ENCODE peak calls at places on chromosomes 5 and 9, in nine cellular contexts. A is CD8-positive, alpha-beta T cell; O is left lung; N is endodermal cell; F is cardiac muscle cell; L is A673; K is GM23338; R is kidney; C is cardiac fibroblast. E is an unnamed sample.

GRCh38 chr5:125256296-125256695 is 509.9 kb upstream of the ZNF608 start:
- DNase-seq in C (no peak), R (no peak), A (no peak), O (no peak), F (no peak), L (no peak), K (no peak), N (no peak), E (no peak)

GRCh38 chr9:87007711-87008360 is 60.5 kb upstream of the GAS1 start:
- DNase-seq in N (no peak), L (no peak), R (no peak), A (no peak), C (no peak), F (peak), K (no peak), O (no peak), E (peak)

GRCh38 chr5:82707741-82708140 is 369.5 kb downstream of the TMEM167A start:
- DNase-seq in A (no peak), K (no peak), N (no peak), O (no peak), F (no peak), L (no peak), R (no peak), C (peak), E (no peak)

GRCh38 chr9:7273575-7273974 is 515.8 kb downstream of the KDM4C start:
- DNase-seq in O (no peak), N (no peak), K (peak), C (peak), L (peak), F (peak), R (no peak), A (no peak), E (no peak)

GRCh38 chr5:146993876-146994530 is 115.4 kb upstream of the PPP2R2B start:
- DNase-seq in R (no peak), A (no peak), F (no peak), N (no peak), K (no peak), L (no peak), O (no peak), C (no peak), E (no peak)

GRCh38 chr9:86434039-86434726 is 80.0 kb upstream of the TUT7 start:
- DNase-seq in C (peak), L (peak), A (no peak), N (no peak), R (no peak), O (no peak), F (peak), K (peak), E (peak)

GRCh38 chr5:138653502-138653901 is 78.3 kb upstream of the HSPA9 start:
- DNase-seq in O (peak), K (peak), L (no peak), A (no peak), R (peak), N (peak), F (peak), C (peak), E (no peak)

GRCh38 chr9:107989099-107989498 is 499.5 kb upstream of the KLF4 start:
- DNase-seq in K (no peak), O (no peak), A (no peak), L (no peak), N (no peak), C (peak), F (peak), R (no peak), E (no peak)

GRCh38 chr9:115978739-115979138 is 174.9 kb upstream of the PAPPA start:
- DNase-seq in C (peak), K (no peak), L (peak), R (no peak), A (no peak), F (peak), N (no peak), O (no peak), E (no peak)

DNA sequence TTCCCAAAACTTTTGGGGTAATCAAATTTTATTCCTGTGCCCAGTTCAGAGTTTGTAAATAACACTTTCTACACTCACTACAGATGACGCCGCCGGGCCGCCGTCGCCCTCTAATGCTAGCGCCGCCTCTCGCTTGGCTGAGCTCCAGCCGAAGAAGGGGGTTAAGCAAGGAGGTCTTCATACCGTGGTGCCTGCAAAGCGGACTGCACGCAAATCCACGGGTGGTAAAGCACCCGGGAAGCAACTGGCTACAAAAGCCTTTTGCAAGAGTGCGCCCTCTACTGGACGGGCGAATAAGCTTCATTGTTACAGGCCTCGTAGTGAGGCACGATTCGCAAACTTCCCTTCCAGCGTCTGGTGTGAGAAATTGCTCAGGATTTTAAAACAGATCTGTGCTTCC is 280.4 kb downstream of the MEF2C start:
- DNase-seq in O (peak), K (peak), A (no peak), N (peak), L (peak), R (peak), C (no peak), F (no peak), E (no peak)
- TF ChIP-seq CTCF in O (no peak), K (peak), A (peak), N (peak), L (peak), R (no peak), C (no peak), F (no peak), E (peak)

DNA sequence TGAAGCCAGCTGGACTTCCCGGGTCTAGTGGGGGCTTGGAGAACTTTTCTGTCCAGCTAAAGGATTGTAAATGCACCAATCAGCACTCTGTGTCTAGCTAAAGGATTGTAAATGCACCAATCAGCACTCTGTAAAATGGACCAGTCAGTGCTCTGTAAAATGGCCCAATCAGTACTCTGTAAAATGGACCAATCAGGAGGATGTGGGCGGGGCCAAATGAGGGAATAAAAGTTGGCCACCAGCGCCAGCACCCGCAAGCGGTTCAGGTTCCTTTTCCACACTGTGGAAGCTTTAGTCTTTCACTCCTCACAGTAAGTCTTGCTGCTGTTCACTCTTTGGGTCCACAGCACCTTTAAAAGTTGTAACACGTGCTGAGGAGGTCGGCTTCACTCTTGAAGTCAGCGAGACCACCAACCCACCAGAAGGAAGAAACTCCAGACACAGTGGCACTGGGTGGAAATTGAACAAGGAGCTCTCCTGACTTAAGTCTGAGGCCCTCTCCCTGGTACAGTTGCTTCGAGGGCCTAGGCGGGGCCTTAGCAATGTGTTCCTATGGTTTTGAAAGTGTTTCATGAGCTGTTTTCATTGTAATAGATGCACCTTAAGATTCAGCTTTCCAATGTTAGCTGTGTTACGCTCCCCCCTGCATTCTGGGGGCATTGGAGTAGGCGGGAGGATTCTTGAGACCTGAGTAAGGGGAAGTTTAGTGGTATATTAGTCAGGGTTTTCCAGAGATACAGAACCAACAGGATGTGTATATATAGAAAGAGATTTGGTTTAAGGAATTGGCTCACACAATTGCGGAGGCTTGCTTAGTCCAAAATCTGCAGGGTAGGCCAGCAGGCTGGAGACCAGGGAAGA is 21.4 kb upstream of the MYO10 start:
- DNase-seq in N (no peak), K (no peak), L (no peak), F (peak), C (peak), R (peak), O (no peak), A (no peak), E (peak)
- H3K4me3 ChIP-seq in N (no peak), K (no peak), L (no peak), F (no peak), C (no peak), R (no peak), O (no peak), A (no peak), E (no peak)

GRCh38 chr5:142325677-142326479 is 1.1 kb upstream of the SPRY4 start:
- DNase-seq in L (peak), C (peak), O (peak), F (peak), A (no peak), N (peak), K (peak), R (peak), E (no peak)

GRCh38 chr5:142322747-142323479 is 1.9 kb downstream of the SPRY4 start:
- DNase-seq in O (no peak), R (peak), A (no peak), F (peak), N (peak), L (peak), K (no peak), C (peak), E (no peak)

GRCh38 chr5:142323480-142324376 is 1.1 kb downstream of the SPRY4 start:
- DNase-seq in L (no peak), F (peak), O (no peak), R (no peak), K (no peak), A (no peak), C (peak), N (peak), E (no peak)

GRCh38 chr5:142324871-142325676 is at the start of gene SPRY4:
- DNase-seq in L (peak), K (peak), A (peak), C (peak), F (peak), O (peak), R (peak), N (peak), E (peak)

DNA sequence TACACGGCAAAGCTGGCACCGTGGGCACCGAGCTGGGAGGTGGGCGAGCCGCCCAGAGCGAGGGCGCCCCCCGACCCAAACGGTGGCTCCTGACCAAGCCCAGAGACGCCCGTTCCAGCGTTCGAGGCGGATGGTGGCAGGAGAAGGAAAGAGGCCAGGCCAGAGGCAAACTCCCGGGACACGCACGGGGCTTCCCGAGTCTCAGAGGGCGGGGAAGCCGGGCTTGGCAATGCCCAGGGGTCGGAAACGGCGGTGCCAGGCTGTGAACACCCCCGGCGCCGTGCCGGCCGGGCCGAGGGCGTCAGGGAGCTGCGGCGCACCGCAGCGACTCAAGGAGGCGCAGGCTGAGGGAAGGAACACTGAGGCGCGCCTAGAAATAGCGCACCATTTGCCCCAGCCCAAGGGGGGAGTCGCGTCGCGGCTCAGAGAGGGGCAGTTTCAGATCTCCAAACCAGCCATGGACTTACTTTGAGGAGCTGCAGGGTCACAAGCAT is 397 bp downstream of the SPRY4 start:
- DNase-seq in L (peak), N (no peak), K (no peak), A (no peak), R (peak), C (no peak), F (no peak), O (peak), E (no peak)
- TF ChIP-seq CTCF in L (peak), N (peak), K (peak), A (no peak), R (peak), C (peak), F (peak), O (no peak), E (peak)

GRCh38 chr9:38026021-38026809 is 42.8 kb downstream of the SHB start:
- DNase-seq in R (peak), F (peak), N (peak), K (peak), L (peak), C (peak), O (no peak), A (no peak), E (peak)
- H3K4me3 ChIP-seq in R (no peak), F (no peak), N (no peak), K (no peak), L (no peak), C (no peak), O (no peak), A (no peak), E (peak)

GRCh38 chr5:150778517-150779396 is at the start of gene SMIM3:
- DNase-seq in O (peak), K (peak), N (peak), F (peak), R (peak), A (peak), C (peak), L (peak), E (no peak)
- TF ChIP-seq CTCF in O (no peak), K (peak), N (peak), F (peak), R (peak), A (no peak), C (peak), L (peak), E (peak)

DNA sequence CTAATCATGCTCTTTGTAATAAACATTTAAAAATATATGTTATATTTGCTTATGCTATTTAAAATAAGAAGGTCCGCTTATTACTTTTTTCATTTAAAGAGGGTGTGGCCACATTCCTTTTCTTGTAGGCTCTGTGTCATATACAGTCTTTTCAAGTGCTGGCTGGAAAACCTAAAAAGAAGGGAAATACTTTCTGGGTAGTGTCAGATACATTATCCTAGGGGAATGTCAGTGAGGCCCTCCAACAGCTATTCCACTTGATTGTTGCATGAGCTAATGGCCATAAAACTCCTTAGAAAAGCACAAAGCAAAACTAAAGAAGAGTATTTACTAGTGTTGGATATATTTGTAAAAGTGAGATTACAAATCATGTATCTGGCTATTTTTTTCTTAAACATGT is 780 bp downstream of the ANXA1 start:
- DNase-seq in L (peak), C (peak), O (no peak), K (peak), R (no peak), N (no peak), F (peak), A (no peak), E (no peak)
- H3K4me3 ChIP-seq in L (peak), C (peak), O (peak), K (no peak), R (peak), N (no peak), F (no peak), A (peak), E (peak)

DNA sequence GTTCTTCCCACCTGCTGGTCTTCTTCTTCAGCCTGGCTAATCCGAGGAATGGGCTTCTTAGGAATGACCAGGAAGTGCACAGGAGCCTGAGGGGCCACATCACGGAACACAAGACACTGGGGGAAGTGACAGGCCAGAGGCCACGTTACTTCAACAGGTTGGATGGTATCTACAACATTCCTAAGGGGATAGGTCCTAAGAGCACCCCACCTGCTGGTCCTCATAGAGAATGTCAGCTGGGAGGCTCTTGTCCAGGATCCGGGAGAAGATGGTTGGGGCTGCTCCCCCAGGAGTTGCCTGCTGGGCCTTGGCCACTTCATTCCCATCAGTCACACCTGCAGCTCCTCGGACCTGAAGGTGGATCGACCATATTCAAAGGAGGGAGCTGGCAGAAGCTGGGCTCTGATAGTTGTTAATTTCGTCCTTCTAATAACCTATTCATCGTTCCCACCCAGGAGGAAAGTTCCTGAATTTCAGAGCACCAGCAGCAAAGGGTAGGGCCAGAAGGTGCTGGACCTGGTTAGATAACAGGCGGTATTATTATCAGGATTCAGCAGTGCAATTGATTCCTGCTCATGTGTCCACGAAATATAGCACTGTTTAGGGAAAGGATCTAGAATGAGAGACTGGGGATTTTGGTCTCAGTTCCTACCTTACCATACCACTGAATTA is 1.3 kb downstream of the HINT2 start:
- DNase-seq in L (peak), R (no peak), A (no peak), N (peak), C (peak), O (no peak), K (peak), F (peak), E (no peak)
- TF ChIP-seq CTCF in L (peak), R (no peak), A (no peak), N (peak), C (peak), O (no peak), K (peak), F (peak), E (peak)

GRCh38 chr9:112867275-112867991 is 23.2 kb downstream of the SLC46A2 start:
- DNase-seq in K (peak), N (peak), O (no peak), C (peak), L (peak), F (peak), A (no peak), R (no peak), E (peak)
- H3K4me3 ChIP-seq in K (no peak), N (no peak), O (no peak), C (no peak), L (no peak), F (no peak), A (no peak), R (no peak), E (no peak)

DNA sequence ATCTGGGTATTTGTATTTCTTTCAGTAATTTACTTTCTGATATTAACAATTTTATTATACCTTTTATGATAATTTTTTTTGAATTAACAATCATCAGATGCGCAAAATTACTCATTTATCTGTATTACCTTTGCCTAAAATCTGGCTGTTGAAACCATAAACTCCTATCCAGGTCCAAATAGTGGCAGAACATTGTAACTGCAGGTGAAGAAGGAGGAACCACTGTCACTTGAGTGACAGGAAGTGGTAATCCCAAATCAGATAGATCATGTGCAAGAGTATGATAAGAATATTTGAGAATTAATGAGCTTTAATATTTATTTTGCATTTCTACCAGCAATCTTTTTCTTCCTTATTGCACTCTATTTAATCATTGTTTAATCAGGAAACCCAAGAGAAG is 139.3 kb upstream of the TLE4 start:
- DNase-seq in R (no peak), K (peak), C (no peak), F (no peak), N (no peak), L (no peak), O (no peak), A (no peak), E (no peak)
- TF ChIP-seq CTCF in R (no peak), K (no peak), C (no peak), F (no peak), N (peak), L (peak), O (no peak), A (no peak), E (no peak)

E was measured in HFF-Myc.